ENCODE peak calls at places on chromosomes 12 and 14, in eight cellular contexts. One of them, this sample, is unnamed.
A peak's percentile ranks its signal among the peaks of the same experiment; 100 is the strongest.

GRCh38 chr12:118714051-118714460 is 267.3 kb upstream of the SRRM4 start:
- DNase-seq in CD4-positive, alpha-beta memory T cell: no peak
- DNase-seq in HCT116: peak; percentile 34
- DNase-seq in A549: peak; percentile 13
- DNase-seq in tibial nerve: no peak
- DNase-seq in fibroblast of the aortic adventitia: no peak
- DNase-seq in AG10803: no peak
- DNase-seq in colonic mucosa: peak; percentile 29
- DNase-seq in this sample: no peak

GRCh38 chr12:100868487-100868886 is 73.9 kb downstream of the ANO4 start:
- DNase-seq in CD4-positive, alpha-beta memory T cell: no peak
- DNase-seq in HCT116: no peak
- DNase-seq in A549: no peak
- DNase-seq in tibial nerve: no peak
- DNase-seq in fibroblast of the aortic adventitia: peak; percentile 56
- DNase-seq in AG10803: peak; percentile 64
- DNase-seq in colonic mucosa: no peak
- DNase-seq in this sample: no peak

GRCh38 chr12:128879898-128880764 is 26.9 kb downstream of the GLT1D1 start:
- DNase-seq in CD4-positive, alpha-beta memory T cell: no peak
- DNase-seq in HCT116: no peak
- DNase-seq in A549: no peak
- DNase-seq in tibial nerve: no peak
- DNase-seq in fibroblast of the aortic adventitia: no peak
- DNase-seq in AG10803: no peak
- DNase-seq in colonic mucosa: no peak
- DNase-seq in this sample: no peak

GRCh38 chr12:121709478-121709890 is 3.1 kb upstream of the TMEM120B start:
- DNase-seq in CD4-positive, alpha-beta memory T cell: no peak
- DNase-seq in HCT116: peak; percentile 51
- DNase-seq in A549: no peak
- DNase-seq in tibial nerve: no peak
- DNase-seq in fibroblast of the aortic adventitia: peak; percentile 61
- DNase-seq in AG10803: peak; percentile 79
- DNase-seq in colonic mucosa: no peak
- DNase-seq in this sample: no peak

GRCh38 chr14:104477804-104478375 is 101.7 kb upstream of the C14orf180 start:
- DNase-seq in CD4-positive, alpha-beta memory T cell: no peak
- DNase-seq in HCT116: no peak
- DNase-seq in A549: no peak
- DNase-seq in tibial nerve: no peak
- DNase-seq in fibroblast of the aortic adventitia: no peak
- DNase-seq in AG10803: no peak
- DNase-seq in colonic mucosa: no peak
- DNase-seq in this sample: no peak

GRCh38 chr14:76771432-76771980 is 10.2 kb downstream of the VASH1 start:
- DNase-seq in CD4-positive, alpha-beta memory T cell: no peak
- DNase-seq in HCT116: no peak
- DNase-seq in A549: no peak
- DNase-seq in tibial nerve: peak; percentile 0
- DNase-seq in fibroblast of the aortic adventitia: no peak
- DNase-seq in AG10803: no peak
- DNase-seq in colonic mucosa: peak; percentile 6
- DNase-seq in this sample: no peak

GRCh38 chr12:42360747-42361403 is 34.9 kb downstream of the PPHLN1 start:
- DNase-seq in CD4-positive, alpha-beta memory T cell: no peak
- DNase-seq in HCT116: no peak
- DNase-seq in A549: no peak
- DNase-seq in tibial nerve: no peak
- DNase-seq in fibroblast of the aortic adventitia: no peak
- DNase-seq in AG10803: no peak
- DNase-seq in colonic mucosa: no peak
- DNase-seq in this sample: no peak

GRCh38 chr12:113403435-113404415 is at the start of gene SDS:
- DNase-seq in CD4-positive, alpha-beta memory T cell: no peak
- DNase-seq in HCT116: no peak
- DNase-seq in A549: no peak
- DNase-seq in tibial nerve: peak; percentile 35
- DNase-seq in fibroblast of the aortic adventitia: peak; percentile 79
- DNase-seq in AG10803: peak; percentile 13
- DNase-seq in colonic mucosa: peak; percentile 28
- DNase-seq in this sample: no peak

GRCh38 chr14:99517643-99518381 is 36.6 kb downstream of the CCNK start:
- DNase-seq in CD4-positive, alpha-beta memory T cell: no peak
- DNase-seq in HCT116: no peak
- DNase-seq in A549: no peak
- DNase-seq in tibial nerve: no peak
- DNase-seq in fibroblast of the aortic adventitia: no peak
- DNase-seq in AG10803: no peak
- DNase-seq in colonic mucosa: no peak
- DNase-seq in this sample: no peak

GRCh38 chr14:63045234-63045611 is at the start of gene KCNH5:
- DNase-seq in CD4-positive, alpha-beta memory T cell: no peak
- DNase-seq in HCT116: no peak
- DNase-seq in A549: peak; percentile 33
- DNase-seq in tibial nerve: no peak
- DNase-seq in fibroblast of the aortic adventitia: peak; percentile 15
- DNase-seq in AG10803: peak; percentile 12
- DNase-seq in colonic mucosa: no peak
- DNase-seq in this sample: no peak

GRCh38 chr12:68565391-68565903 is 45.3 kb upstream of the RAP1B start:
- DNase-seq in CD4-positive, alpha-beta memory T cell: no peak
- DNase-seq in HCT116: no peak
- DNase-seq in A549: no peak
- DNase-seq in tibial nerve: no peak
- DNase-seq in fibroblast of the aortic adventitia: peak; percentile 83
- DNase-seq in AG10803: peak; percentile 94
- DNase-seq in colonic mucosa: no peak
- DNase-seq in this sample: no peak

GRCh38 chr12:88946377-88946997 is 366.2 kb upstream of the KITLG start:
- DNase-seq in CD4-positive, alpha-beta memory T cell: no peak
- DNase-seq in HCT116: peak; percentile 64
- DNase-seq in A549: no peak
- DNase-seq in tibial nerve: peak; percentile 22
- DNase-seq in fibroblast of the aortic adventitia: peak; percentile 90
- DNase-seq in AG10803: peak; percentile 98
- DNase-seq in colonic mucosa: no peak
- DNase-seq in this sample: no peak

GRCh38 chr12:49646331-49646830 is 23.0 kb downstream of the PRPF40B start:
- DNase-seq in CD4-positive, alpha-beta memory T cell: no peak
- DNase-seq in HCT116: no peak
- DNase-seq in A549: no peak
- DNase-seq in tibial nerve: no peak
- DNase-seq in fibroblast of the aortic adventitia: no peak
- DNase-seq in AG10803: no peak
- DNase-seq in colonic mucosa: no peak
- DNase-seq in this sample: no peak

GRCh38 chr12:47017901-47018479 is 61.4 kb upstream of the PCED1B start:
- DNase-seq in CD4-positive, alpha-beta memory T cell: no peak
- DNase-seq in HCT116: no peak
- DNase-seq in A549: peak; percentile 22
- DNase-seq in tibial nerve: no peak
- DNase-seq in fibroblast of the aortic adventitia: peak; percentile 49
- DNase-seq in AG10803: peak; percentile 77
- DNase-seq in colonic mucosa: no peak
- DNase-seq in this sample: no peak

GRCh38 chr12:41479431-41479830 is 291.3 kb downstream of the PDZRN4 start:
- DNase-seq in CD4-positive, alpha-beta memory T cell: no peak
- DNase-seq in HCT116: no peak
- DNase-seq in A549: no peak
- DNase-seq in tibial nerve: no peak
- DNase-seq in fibroblast of the aortic adventitia: no peak
- DNase-seq in AG10803: no peak
- DNase-seq in colonic mucosa: no peak
- DNase-seq in this sample: no peak

GRCh38 chr12:19298837-19299605 is 140.3 kb upstream of the AEBP2 start:
- DNase-seq in CD4-positive, alpha-beta memory T cell: no peak
- DNase-seq in HCT116: no peak
- DNase-seq in A549: no peak
- DNase-seq in tibial nerve: no peak
- DNase-seq in fibroblast of the aortic adventitia: peak; percentile 32
- DNase-seq in AG10803: no peak
- DNase-seq in colonic mucosa: no peak
- DNase-seq in this sample: no peak

GRCh38 chr12:77407951-77408350 is 342.6 kb upstream of the E2F7 start:
- DNase-seq in CD4-positive, alpha-beta memory T cell: no peak
- DNase-seq in HCT116: no peak
- DNase-seq in A549: no peak
- DNase-seq in tibial nerve: no peak
- DNase-seq in fibroblast of the aortic adventitia: peak; percentile 22
- DNase-seq in AG10803: peak; percentile 70
- DNase-seq in colonic mucosa: no peak
- DNase-seq in this sample: no peak

DNA sequence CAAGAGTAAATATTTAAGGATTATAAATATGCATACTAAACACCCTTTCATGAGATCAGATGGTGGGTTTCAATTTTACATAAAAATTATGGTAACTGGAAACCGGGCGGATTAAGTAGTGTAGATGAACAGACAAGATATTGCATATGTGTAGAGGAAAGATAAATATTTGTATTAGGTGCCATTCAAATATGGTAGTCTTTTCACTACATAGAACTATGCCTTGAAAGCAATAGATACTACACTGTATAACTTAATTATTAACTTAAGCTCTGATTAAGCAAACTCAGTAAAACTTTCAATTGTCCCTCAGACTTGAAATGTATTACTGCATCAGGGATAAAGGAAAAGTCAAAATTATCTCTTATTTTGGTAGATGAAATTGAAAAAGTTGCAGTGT is 1.9 kb downstream of the PTPN21 start:
- DNase-seq in CD4-positive, alpha-beta memory T cell: no peak
- DNase-seq in HCT116: no peak
- DNase-seq in A549: no peak
- DNase-seq in tibial nerve: no peak
- DNase-seq in fibroblast of the aortic adventitia: no peak
- DNase-seq in AG10803: no peak
- DNase-seq in colonic mucosa: no peak
- DNase-seq in this sample: no peak
- H3K4me3 ChIP-seq in CD4-positive, alpha-beta memory T cell: no peak overlapping the region
- H3K4me3 ChIP-seq in HCT116: no peak overlapping the region
- H3K4me3 ChIP-seq in A549: peak overlapping the region; percentile 70
- H3K4me3 ChIP-seq in tibial nerve: no peak overlapping the region
- H3K4me3 ChIP-seq in fibroblast of the aortic adventitia: peak overlapping the region; percentile 84
- H3K4me3 ChIP-seq in AG10803: peak overlapping the region; percentile 83
- H3K4me3 ChIP-seq in colonic mucosa: no peak overlapping the region
- H3K4me3 ChIP-seq in this sample: no peak overlapping the region

GRCh38 chr12:108837680-108838079 is 19.7 kb downstream of the SSH1 start:
- DNase-seq in CD4-positive, alpha-beta memory T cell: no peak
- DNase-seq in HCT116: no peak
- DNase-seq in A549: no peak
- DNase-seq in tibial nerve: no peak
- DNase-seq in fibroblast of the aortic adventitia: no peak
- DNase-seq in AG10803: no peak
- DNase-seq in colonic mucosa: no peak
- DNase-seq in this sample: no peak

GRCh38 chr12:108838194-108839010 is 19.0 kb downstream of the SSH1 start:
- DNase-seq in CD4-positive, alpha-beta memory T cell: peak; percentile 46
- DNase-seq in HCT116: peak; percentile 97
- DNase-seq in A549: peak; percentile 96
- DNase-seq in tibial nerve: peak; percentile 54
- DNase-seq in fibroblast of the aortic adventitia: peak; percentile 100
- DNase-seq in AG10803: peak; percentile 100
- DNase-seq in colonic mucosa: peak; percentile 53
- DNase-seq in this sample: peak; percentile 54

GRCh38 chr12:108840605-108841328 is 16.6 kb downstream of the SSH1 start:
- DNase-seq in CD4-positive, alpha-beta memory T cell: no peak
- DNase-seq in HCT116: no peak
- DNase-seq in A549: no peak
- DNase-seq in tibial nerve: no peak
- DNase-seq in fibroblast of the aortic adventitia: no peak
- DNase-seq in AG10803: peak; percentile 78
- DNase-seq in colonic mucosa: no peak
- DNase-seq in this sample: no peak

GRCh38 chr12:108839890-108840230 is 17.5 kb downstream of the SSH1 start:
- DNase-seq in CD4-positive, alpha-beta memory T cell: no peak
- DNase-seq in HCT116: no peak
- DNase-seq in A549: no peak
- DNase-seq in tibial nerve: no peak
- DNase-seq in fibroblast of the aortic adventitia: no peak
- DNase-seq in AG10803: no peak
- DNase-seq in colonic mucosa: no peak
- DNase-seq in this sample: no peak

DNA sequence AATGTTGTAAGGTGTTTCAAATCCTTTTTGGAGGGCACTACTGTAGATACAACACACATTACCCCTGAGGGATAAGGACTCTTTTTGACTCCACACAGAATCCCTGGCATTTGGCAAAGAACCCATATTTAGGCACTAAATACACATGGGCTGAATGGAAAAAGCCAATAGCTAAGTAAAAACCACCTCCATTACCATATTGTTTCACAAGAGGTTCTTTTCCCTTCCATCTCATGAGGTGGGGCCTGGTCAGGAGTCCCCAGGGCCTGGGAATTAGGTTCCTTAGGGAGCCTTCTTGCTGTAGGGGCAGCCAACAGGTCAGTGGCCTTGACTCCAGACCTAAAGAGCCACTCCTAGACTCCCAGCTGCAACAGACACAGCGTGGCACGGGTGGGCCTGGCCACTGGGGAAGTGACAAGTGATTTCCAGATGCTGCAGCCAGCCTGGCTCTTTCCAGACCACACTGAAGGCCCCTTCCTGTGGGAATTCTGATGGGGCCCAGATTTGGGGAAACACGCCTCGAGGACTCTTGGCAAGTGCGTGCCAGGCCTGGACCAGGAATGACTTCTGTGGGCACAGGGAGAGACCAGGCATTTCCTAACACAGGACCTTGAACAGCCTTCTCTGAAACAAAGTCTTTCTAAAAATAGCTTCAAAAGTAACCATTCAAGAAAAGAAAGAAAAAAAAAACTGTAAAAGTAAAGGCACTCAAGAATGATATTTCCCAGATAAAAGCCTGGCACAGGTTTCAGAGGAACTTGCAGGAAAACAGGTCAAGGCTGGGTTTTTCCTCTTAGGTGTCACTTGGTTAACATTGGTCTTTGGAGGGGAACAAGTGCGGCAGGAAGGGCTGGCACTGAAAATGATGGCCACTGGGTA is 18.1 kb downstream of the SSH1 start:
- DNase-seq in CD4-positive, alpha-beta memory T cell: no peak
- DNase-seq in HCT116: no peak
- DNase-seq in A549: no peak
- DNase-seq in tibial nerve: no peak
- DNase-seq in fibroblast of the aortic adventitia: peak; percentile 94
- DNase-seq in AG10803: peak; percentile 99
- DNase-seq in colonic mucosa: no peak
- DNase-seq in this sample: no peak
- H3K4me3 ChIP-seq in CD4-positive, alpha-beta memory T cell: no peak overlapping the region
- H3K4me3 ChIP-seq in HCT116: no peak overlapping the region
- H3K4me3 ChIP-seq in A549: no peak overlapping the region
- H3K4me3 ChIP-seq in tibial nerve: no peak overlapping the region
- H3K4me3 ChIP-seq in fibroblast of the aortic adventitia: no peak overlapping the region
- H3K4me3 ChIP-seq in AG10803: no peak overlapping the region
- H3K4me3 ChIP-seq in colonic mucosa: no peak overlapping the region
- H3K4me3 ChIP-seq in this sample: peak overlapping the region; percentile 45

GRCh38 chr12:93127107-93127560 is 198.0 kb upstream of the EEA1 start:
- DNase-seq in CD4-positive, alpha-beta memory T cell: no peak
- DNase-seq in HCT116: no peak
- DNase-seq in A549: no peak
- DNase-seq in tibial nerve: no peak
- DNase-seq in fibroblast of the aortic adventitia: no peak
- DNase-seq in AG10803: no peak
- DNase-seq in colonic mucosa: no peak
- DNase-seq in this sample: no peak
- H3K4me3 ChIP-seq in CD4-positive, alpha-beta memory T cell: no peak overlapping the region
- H3K4me3 ChIP-seq in HCT116: no peak overlapping the region
- H3K4me3 ChIP-seq in A549: no peak overlapping the region
- H3K4me3 ChIP-seq in tibial nerve: no peak overlapping the region
- H3K4me3 ChIP-seq in fibroblast of the aortic adventitia: no peak overlapping the region
- H3K4me3 ChIP-seq in AG10803: no peak overlapping the region
- H3K4me3 ChIP-seq in colonic mucosa: no peak overlapping the region
- H3K4me3 ChIP-seq in this sample: no peak overlapping the region

GRCh38 chr12:124295431-124296058 is 652 bp downstream of the RFLNA start:
- DNase-seq in CD4-positive, alpha-beta memory T cell: no peak
- DNase-seq in HCT116: no peak
- DNase-seq in A549: no peak
- DNase-seq in tibial nerve: no peak
- DNase-seq in fibroblast of the aortic adventitia: no peak
- DNase-seq in AG10803: no peak
- DNase-seq in colonic mucosa: peak; percentile 52
- DNase-seq in this sample: no peak
- H3K4me3 ChIP-seq in CD4-positive, alpha-beta memory T cell: no peak overlapping the region
- H3K4me3 ChIP-seq in HCT116: no peak overlapping the region
- H3K4me3 ChIP-seq in A549: peak overlapping the region; percentile 39
- H3K4me3 ChIP-seq in tibial nerve: peak overlapping the region; percentile 54
- H3K4me3 ChIP-seq in fibroblast of the aortic adventitia: no peak overlapping the region
- H3K4me3 ChIP-seq in AG10803: peak overlapping the region; percentile 64
- H3K4me3 ChIP-seq in colonic mucosa: peak overlapping the region; percentile 47
- H3K4me3 ChIP-seq in this sample: no peak overlapping the region